ENCODE peak calls at places on chromosomes 13 and 19, in eight cellular contexts. One of them, this sample, is unnamed.

GRCh38 chr13:60146491-60146890 is 17.2 kb downstream of the DIAPH3 start:
- DNase-seq in AG09319: no peak
- DNase-seq in PC-3: no peak
- DNase-seq in type B pancreatic cell: no peak
- DNase-seq in BE2C: no peak
- DNase-seq in breast epithelium: no peak
- DNase-seq in activated CD8-positive, alpha-beta T cell treated with anti-CD3 and anti-CD28 coated beads for 36 hours: no peak
- DNase-seq in astrocyte: peak
- DNase-seq in this sample: no peak

GRCh38 chr19:11151181-11151580 is 4.4 kb downstream of the SPC24 start:
- DNase-seq in AG09319: no peak
- DNase-seq in BE2C: no peak
- DNase-seq in type B pancreatic cell: no peak
- DNase-seq in astrocyte: no peak
- DNase-seq in activated CD8-positive, alpha-beta T cell treated with anti-CD3 and anti-CD28 coated beads for 36 hours: no peak
- DNase-seq in PC-3: no peak
- DNase-seq in breast epithelium: no peak
- DNase-seq in this sample: no peak

GRCh38 chr13:21066946-21067345 is 5.6 kb upstream of the LATS2 start:
- DNase-seq in AG09319: no peak
- DNase-seq in activated CD8-positive, alpha-beta T cell treated with anti-CD3 and anti-CD28 coated beads for 36 hours: no peak
- DNase-seq in astrocyte: no peak
- DNase-seq in PC-3: no peak
- DNase-seq in type B pancreatic cell: no peak
- DNase-seq in breast epithelium: no peak
- DNase-seq in BE2C: no peak
- DNase-seq in this sample: no peak

GRCh38 chr13:72920097-72920496 is 138.2 kb downstream of the PIBF1 start:
- DNase-seq in activated CD8-positive, alpha-beta T cell treated with anti-CD3 and anti-CD28 coated beads for 36 hours: no peak
- DNase-seq in AG09319: no peak
- DNase-seq in BE2C: no peak
- DNase-seq in PC-3: no peak
- DNase-seq in breast epithelium: no peak
- DNase-seq in type B pancreatic cell: no peak
- DNase-seq in astrocyte: peak
- DNase-seq in this sample: peak

GRCh38 chr19:1168877-1169791 is 4.9 kb downstream of the SBNO2 start:
- DNase-seq in AG09319: no peak
- DNase-seq in type B pancreatic cell: no peak
- DNase-seq in PC-3: peak
- DNase-seq in activated CD8-positive, alpha-beta T cell treated with anti-CD3 and anti-CD28 coated beads for 36 hours: no peak
- DNase-seq in breast epithelium: no peak
- DNase-seq in astrocyte: peak
- DNase-seq in BE2C: no peak
- DNase-seq in this sample: peak

GRCh38 chr13:40664100-40665060 is 2.1 kb downstream of the FOXO1 start:
- DNase-seq in breast epithelium: peak
- DNase-seq in PC-3: peak
- DNase-seq in type B pancreatic cell: peak
- DNase-seq in activated CD8-positive, alpha-beta T cell treated with anti-CD3 and anti-CD28 coated beads for 36 hours: peak
- DNase-seq in AG09319: no peak
- DNase-seq in astrocyte: peak
- DNase-seq in BE2C: peak
- DNase-seq in this sample: peak

GRCh38 chr13:95100525-95101121 is 200.6 kb downstream of the ABCC4 start:
- DNase-seq in PC-3: peak
- DNase-seq in type B pancreatic cell: no peak
- DNase-seq in breast epithelium: no peak
- DNase-seq in AG09319: no peak
- DNase-seq in BE2C: no peak
- DNase-seq in astrocyte: peak
- DNase-seq in activated CD8-positive, alpha-beta T cell treated with anti-CD3 and anti-CD28 coated beads for 36 hours: no peak
- DNase-seq in this sample: peak

GRCh38 chr19:48737360-48737998 is 2.9 kb downstream of the RASIP1 start:
- DNase-seq in PC-3: no peak
- DNase-seq in activated CD8-positive, alpha-beta T cell treated with anti-CD3 and anti-CD28 coated beads for 36 hours: no peak
- DNase-seq in BE2C: no peak
- DNase-seq in AG09319: no peak
- DNase-seq in type B pancreatic cell: no peak
- DNase-seq in astrocyte: no peak
- DNase-seq in breast epithelium: no peak
- DNase-seq in this sample: no peak

GRCh38 chr13:98535501-98536357 is 41.2 kb downstream of the STK24 start:
- DNase-seq in type B pancreatic cell: no peak
- DNase-seq in activated CD8-positive, alpha-beta T cell treated with anti-CD3 and anti-CD28 coated beads for 36 hours: no peak
- DNase-seq in BE2C: no peak
- DNase-seq in astrocyte: no peak
- DNase-seq in PC-3: peak
- DNase-seq in AG09319: no peak
- DNase-seq in breast epithelium: no peak
- DNase-seq in this sample: no peak

GRCh38 chr13:22127277-22128143 is 456.6 kb downstream of the FGF9 start:
- DNase-seq in breast epithelium: no peak
- DNase-seq in activated CD8-positive, alpha-beta T cell treated with anti-CD3 and anti-CD28 coated beads for 36 hours: no peak
- DNase-seq in type B pancreatic cell: no peak
- DNase-seq in astrocyte: no peak
- DNase-seq in BE2C: no peak
- DNase-seq in PC-3: no peak
- DNase-seq in AG09319: no peak
- DNase-seq in this sample: no peak

GRCh38 chr13:51134763-51135365 is 23.8 kb upstream of the C13orf42 start:
- DNase-seq in astrocyte: no peak
- DNase-seq in BE2C: no peak
- DNase-seq in breast epithelium: no peak
- DNase-seq in activated CD8-positive, alpha-beta T cell treated with anti-CD3 and anti-CD28 coated beads for 36 hours: no peak
- DNase-seq in AG09319: no peak
- DNase-seq in PC-3: no peak
- DNase-seq in type B pancreatic cell: peak
- DNase-seq in this sample: no peak

GRCh38 chr19:10501971-10502523 is 1.1 kb downstream of the KEAP1 start:
- DNase-seq in activated CD8-positive, alpha-beta T cell treated with anti-CD3 and anti-CD28 coated beads for 36 hours: peak
- DNase-seq in breast epithelium: peak
- DNase-seq in PC-3: peak
- DNase-seq in type B pancreatic cell: peak
- DNase-seq in astrocyte: no peak
- DNase-seq in AG09319: no peak
- DNase-seq in BE2C: peak
- DNase-seq in this sample: peak

GRCh38 chr19:18895038-18895827 is 725 bp downstream of the CERS1 start:
- DNase-seq in activated CD8-positive, alpha-beta T cell treated with anti-CD3 and anti-CD28 coated beads for 36 hours: peak
- DNase-seq in type B pancreatic cell: no peak
- DNase-seq in breast epithelium: no peak
- DNase-seq in BE2C: peak
- DNase-seq in PC-3: peak
- DNase-seq in astrocyte: no peak
- DNase-seq in AG09319: no peak
- DNase-seq in this sample: peak

GRCh38 chr13:78876915-78877549 is 218.1 kb upstream of the OBI1 start:
- DNase-seq in AG09319: no peak
- DNase-seq in type B pancreatic cell: no peak
- DNase-seq in breast epithelium: no peak
- DNase-seq in PC-3: no peak
- DNase-seq in activated CD8-positive, alpha-beta T cell treated with anti-CD3 and anti-CD28 coated beads for 36 hours: no peak
- DNase-seq in BE2C: no peak
- DNase-seq in astrocyte: no peak
- DNase-seq in this sample: no peak

GRCh38 chr13:83065136-83065535 is 817.1 kb downstream of the SLITRK1 start:
- DNase-seq in type B pancreatic cell: no peak
- DNase-seq in activated CD8-positive, alpha-beta T cell treated with anti-CD3 and anti-CD28 coated beads for 36 hours: no peak
- DNase-seq in astrocyte: peak
- DNase-seq in breast epithelium: peak
- DNase-seq in BE2C: no peak
- DNase-seq in AG09319: peak
- DNase-seq in PC-3: no peak
- DNase-seq in this sample: peak

GRCh38 chr13:39676315-39676876 is 20.9 kb downstream of the COG6 start:
- DNase-seq in AG09319: no peak
- DNase-seq in breast epithelium: no peak
- DNase-seq in PC-3: peak
- DNase-seq in astrocyte: no peak
- DNase-seq in BE2C: peak
- DNase-seq in activated CD8-positive, alpha-beta T cell treated with anti-CD3 and anti-CD28 coated beads for 36 hours: peak
- DNase-seq in type B pancreatic cell: no peak
- DNase-seq in this sample: peak

GRCh38 chr19:18319591-18320135 is 3.2 kb downstream of the LSM4 start:
- DNase-seq in astrocyte: no peak
- DNase-seq in PC-3: no peak
- DNase-seq in AG09319: no peak
- DNase-seq in breast epithelium: no peak
- DNase-seq in type B pancreatic cell: no peak
- DNase-seq in activated CD8-positive, alpha-beta T cell treated with anti-CD3 and anti-CD28 coated beads for 36 hours: no peak
- DNase-seq in BE2C: no peak
- DNase-seq in this sample: no peak

GRCh38 chr13:41263261-41263971 is at the start of gene MTRF1:
- DNase-seq in BE2C: peak
- DNase-seq in AG09319: peak
- DNase-seq in astrocyte: peak
- DNase-seq in type B pancreatic cell: peak
- DNase-seq in PC-3: peak
- DNase-seq in breast epithelium: peak
- DNase-seq in activated CD8-positive, alpha-beta T cell treated with anti-CD3 and anti-CD28 coated beads for 36 hours: peak
- DNase-seq in this sample: peak

GRCh38 chr13:21528616-21529015 is 69.5 kb upstream of the ZDHHC20 start:
- DNase-seq in type B pancreatic cell: no peak
- DNase-seq in PC-3: peak
- DNase-seq in BE2C: no peak
- DNase-seq in activated CD8-positive, alpha-beta T cell treated with anti-CD3 and anti-CD28 coated beads for 36 hours: no peak
- DNase-seq in AG09319: no peak
- DNase-seq in astrocyte: peak
- DNase-seq in breast epithelium: no peak
- DNase-seq in this sample: no peak

GRCh38 chr13:67299731-67300130 is 69.6 kb upstream of the PCDH9 start:
- DNase-seq in astrocyte: peak
- DNase-seq in PC-3: peak
- DNase-seq in breast epithelium: no peak
- DNase-seq in activated CD8-positive, alpha-beta T cell treated with anti-CD3 and anti-CD28 coated beads for 36 hours: no peak
- DNase-seq in BE2C: no peak
- DNase-seq in AG09319: no peak
- DNase-seq in type B pancreatic cell: no peak
- DNase-seq in this sample: no peak

GRCh38 chr13:31610270-31610998 is 128.9 kb upstream of the RXFP2 start:
- DNase-seq in BE2C: no peak
- DNase-seq in breast epithelium: no peak
- DNase-seq in astrocyte: no peak
- DNase-seq in type B pancreatic cell: no peak
- DNase-seq in activated CD8-positive, alpha-beta T cell treated with anti-CD3 and anti-CD28 coated beads for 36 hours: no peak
- DNase-seq in AG09319: no peak
- DNase-seq in PC-3: no peak
- DNase-seq in this sample: no peak
- TF ChIP-seq CTCF in BE2C: no peak
- TF ChIP-seq CTCF in breast epithelium: no peak
- TF ChIP-seq CTCF in astrocyte: no peak
- TF ChIP-seq CTCF in type B pancreatic cell: no peak
- TF ChIP-seq CTCF in activated CD8-positive, alpha-beta T cell treated with anti-CD3 and anti-CD28 coated beads for 36 hours: no peak
- TF ChIP-seq CTCF in AG09319: no peak
- TF ChIP-seq CTCF in PC-3: no peak
- TF ChIP-seq CTCF in this sample: no peak

GRCh38 chr19:15249560-15249874 is 17.3 kb upstream of the EPHX3 start:
- DNase-seq in AG09319: no peak
- DNase-seq in PC-3: no peak
- DNase-seq in astrocyte: no peak
- DNase-seq in breast epithelium: no peak
- DNase-seq in activated CD8-positive, alpha-beta T cell treated with anti-CD3 and anti-CD28 coated beads for 36 hours: no peak
- DNase-seq in type B pancreatic cell: no peak
- DNase-seq in BE2C: no peak
- DNase-seq in this sample: no peak
- TF ChIP-seq CTCF in AG09319: no peak
- TF ChIP-seq CTCF in PC-3: peak
- TF ChIP-seq CTCF in astrocyte: no peak
- TF ChIP-seq CTCF in breast epithelium: no peak
- TF ChIP-seq CTCF in activated CD8-positive, alpha-beta T cell treated with anti-CD3 and anti-CD28 coated beads for 36 hours: no peak
- TF ChIP-seq CTCF in type B pancreatic cell: no peak
- TF ChIP-seq CTCF in BE2C: no peak
- TF ChIP-seq CTCF in this sample: no peak

GRCh38 chr13:75417647-75418046 is 64.3 kb downstream of the TBC1D4 start:
- DNase-seq in BE2C: no peak
- DNase-seq in astrocyte: no peak
- DNase-seq in activated CD8-positive, alpha-beta T cell treated with anti-CD3 and anti-CD28 coated beads for 36 hours: no peak
- DNase-seq in breast epithelium: no peak
- DNase-seq in AG09319: no peak
- DNase-seq in PC-3: peak
- DNase-seq in type B pancreatic cell: no peak
- DNase-seq in this sample: peak

GRCh38 chr13:75415720-75416119 is 66.2 kb downstream of the TBC1D4 start:
- DNase-seq in type B pancreatic cell: no peak
- DNase-seq in activated CD8-positive, alpha-beta T cell treated with anti-CD3 and anti-CD28 coated beads for 36 hours: no peak
- DNase-seq in astrocyte: peak
- DNase-seq in breast epithelium: no peak
- DNase-seq in PC-3: peak
- DNase-seq in BE2C: no peak
- DNase-seq in AG09319: peak
- DNase-seq in this sample: peak

GRCh38 chr13:75417006-75417384 is 65.0 kb downstream of the TBC1D4 start:
- DNase-seq in AG09319: no peak
- DNase-seq in PC-3: peak
- DNase-seq in type B pancreatic cell: no peak
- DNase-seq in breast epithelium: no peak
- DNase-seq in activated CD8-positive, alpha-beta T cell treated with anti-CD3 and anti-CD28 coated beads for 36 hours: no peak
- DNase-seq in astrocyte: peak
- DNase-seq in BE2C: no peak
- DNase-seq in this sample: peak

GRCh38 chr13:75418186-75418843 is 63.7 kb downstream of the TBC1D4 start:
- DNase-seq in AG09319: no peak
- DNase-seq in type B pancreatic cell: no peak
- DNase-seq in PC-3: no peak
- DNase-seq in breast epithelium: no peak
- DNase-seq in astrocyte: no peak
- DNase-seq in BE2C: no peak
- DNase-seq in activated CD8-positive, alpha-beta T cell treated with anti-CD3 and anti-CD28 coated beads for 36 hours: no peak
- DNase-seq in this sample: no peak

GRCh38 chr13:75416327-75417005 is 65.5 kb downstream of the TBC1D4 start:
- DNase-seq in PC-3: no peak
- DNase-seq in breast epithelium: no peak
- DNase-seq in activated CD8-positive, alpha-beta T cell treated with anti-CD3 and anti-CD28 coated beads for 36 hours: no peak
- DNase-seq in type B pancreatic cell: no peak
- DNase-seq in astrocyte: no peak
- DNase-seq in BE2C: no peak
- DNase-seq in AG09319: no peak
- DNase-seq in this sample: no peak
- TF ChIP-seq CTCF in PC-3: no peak
- TF ChIP-seq CTCF in breast epithelium: no peak
- TF ChIP-seq CTCF in activated CD8-positive, alpha-beta T cell treated with anti-CD3 and anti-CD28 coated beads for 36 hours: no peak
- TF ChIP-seq CTCF in type B pancreatic cell: no peak
- TF ChIP-seq CTCF in astrocyte: no peak
- TF ChIP-seq CTCF in BE2C: no peak
- TF ChIP-seq CTCF in AG09319: no peak
- TF ChIP-seq CTCF in this sample: no peak

DNA sequence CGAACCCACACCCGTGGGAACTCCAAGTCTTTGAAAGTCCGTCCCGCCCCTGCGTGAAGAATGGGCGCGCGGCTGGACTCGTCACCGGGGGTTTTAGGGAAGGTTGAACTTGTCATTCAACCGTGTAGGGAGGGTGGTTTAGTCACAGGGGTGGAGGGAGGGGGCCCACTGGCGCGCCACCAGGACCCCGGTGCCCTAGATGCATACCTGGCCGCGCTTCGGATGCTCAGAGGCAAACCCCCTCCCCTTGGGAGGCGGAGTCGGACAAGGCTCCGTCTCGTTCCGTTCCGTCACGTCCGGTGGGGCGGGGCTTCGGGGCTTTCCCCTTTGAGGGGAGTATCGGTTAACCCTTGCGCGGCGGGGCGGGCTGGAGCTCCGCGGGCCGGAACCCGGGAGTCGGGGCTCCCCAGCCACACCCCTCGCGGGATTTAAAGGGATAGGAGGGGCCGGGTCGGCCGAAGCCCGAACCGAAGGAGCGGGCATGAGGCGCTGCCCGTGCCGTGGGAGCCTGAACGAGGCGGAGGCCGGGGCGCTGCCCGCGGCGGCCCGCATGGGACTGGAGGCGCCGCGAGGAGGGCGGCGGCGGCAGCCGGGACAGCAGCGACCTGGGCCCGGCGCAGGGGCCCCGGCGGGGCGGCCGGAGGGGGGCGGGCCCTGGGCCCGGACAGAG is at the start of the genes COQ8B and ITPKC:
- DNase-seq in AG09319: peak
- DNase-seq in type B pancreatic cell: peak
- DNase-seq in astrocyte: peak
- DNase-seq in activated CD8-positive, alpha-beta T cell treated with anti-CD3 and anti-CD28 coated beads for 36 hours: peak
- DNase-seq in PC-3: peak
- DNase-seq in BE2C: peak
- DNase-seq in breast epithelium: peak
- DNase-seq in this sample: peak
- TF ChIP-seq CTCF in AG09319: no peak
- TF ChIP-seq CTCF in type B pancreatic cell: peak
- TF ChIP-seq CTCF in astrocyte: no peak
- TF ChIP-seq CTCF in activated CD8-positive, alpha-beta T cell treated with anti-CD3 and anti-CD28 coated beads for 36 hours: no peak
- TF ChIP-seq CTCF in PC-3: no peak
- TF ChIP-seq CTCF in BE2C: no peak
- TF ChIP-seq CTCF in breast epithelium: no peak
- TF ChIP-seq CTCF in this sample: no peak

This sample was measured in MCF 10A.